ENCODE peak calls at places on chromosomes 2 and 18, in six cellular contexts. F is fibroblast of mammary gland, E is adipocyte, Q is KBM-7, M is EH, T is psoas muscle. A is an unnamed sample.

GRCh38 chr2:2810504-2810903 is 479.4 kb upstream of the MYT1L start:
- DNase-seq in F (no peak), E (no peak), Q (no peak), M (no peak), T (no peak), A (no peak)

GRCh38 chr2:234289789-234290188 is 207.1 kb downstream of the ARL4C start:
- DNase-seq in F (peak; percentile 87), E (peak; percentile 75), Q (no peak), M (peak; percentile 87), T (no peak), A (peak; percentile 79)

GRCh38 chr2:171348056-171348455 is 85.7 kb downstream of the METTL8 start:
- DNase-seq in F (no peak), E (no peak), Q (no peak), M (no peak), T (no peak), A (no peak)

GRCh38 chr18:27983780-27984179 is 193.2 kb downstream of the CDH2 start:
- DNase-seq in F (no peak), E (no peak), Q (no peak), M (no peak), T (no peak), A (no peak)

GRCh38 chr18:45664824-45665763 is 49.8 kb downstream of the SLC14A2 start:
- DNase-seq in F (peak; percentile 71), E (peak; percentile 88), Q (peak; percentile 75), M (peak; percentile 69), T (no peak), A (peak; percentile 26)

GRCh38 chr2:229713371-229714079 is 830 bp downstream of the DNER start:
- DNase-seq in F (no peak), E (peak; percentile 11), Q (no peak), M (no peak), T (no peak), A (no peak)

GRCh38 chr2:20478961-20479360 is 32.1 kb downstream of the RHOB start:
- DNase-seq in F (no peak), E (no peak), Q (no peak), M (no peak), T (no peak), A (no peak)

GRCh38 chr18:58046087-58046793 is 2.2 kb downstream of the NEDD4L start:
- DNase-seq in F (no peak), E (no peak), Q (no peak), M (peak; percentile 13), T (no peak), A (no peak)

GRCh38 chr2:20349457-20350034 is 1.1 kb downstream of the PUM2 start:
- DNase-seq in F (peak; percentile 31), E (peak; percentile 35), Q (no peak), M (no peak), T (no peak), A (no peak)

GRCh38 chr18:54964741-54965140 is 5.5 kb upstream of the CCDC68 start:
- DNase-seq in F (no peak), E (no peak), Q (no peak), M (peak; percentile 43), T (no peak), A (peak; percentile 41)

GRCh38 chr2:189179607-189179979 is at the start of gene COL5A2:
- DNase-seq in F (peak; percentile 94), E (peak; percentile 95), Q (no peak), M (peak; percentile 96), T (peak; percentile 56), A (peak; percentile 93)

GRCh38 chr2:236833501-236834186 is 252.0 kb upstream of the COPS8 start:
- DNase-seq in F (peak; percentile 18), E (no peak), Q (no peak), M (peak; percentile 39), T (no peak), A (peak; percentile 55)

GRCh38 chr2:38030590-38031326 is 45.2 kb downstream of the CYP1B1 start:
- DNase-seq in F (peak; percentile 65), E (peak; percentile 29), Q (no peak), M (no peak), T (no peak), A (no peak)

GRCh38 chr2:212640428-212640827 is 101.8 kb upstream of the ERBB4 start:
- DNase-seq in F (peak; percentile 2), E (no peak), Q (no peak), M (no peak), T (no peak), A (no peak)

GRCh38 chr18:23812566-23813440 is 123.5 kb downstream of the LAMA3 start:
- DNase-seq in F (peak; percentile 50), E (peak; percentile 75), Q (peak; percentile 72), M (peak; percentile 58), T (no peak), A (no peak)

GRCh38 chr18:55214534-55214933 is 255.3 kb upstream of the CCDC68 start:
- DNase-seq in F (no peak), E (no peak), Q (no peak), M (no peak), T (no peak), A (no peak)

GRCh38 chr18:62660741-62661140 is 54.6 kb upstream of the PHLPP1 start:
- DNase-seq in F (peak; percentile 31), E (no peak), Q (no peak), M (peak; percentile 77), T (no peak), A (peak; percentile 31)

GRCh38 chr2:74778381-74779371 is 55.3 kb upstream of the HK2 start:
- DNase-seq in F (peak; percentile 17), E (no peak), Q (peak; percentile 29), M (peak; percentile 39), T (no peak), A (no peak)

GRCh38 chr2:181065458-181065857 is 85.1 kb downstream of the UBE2E3 start:
- DNase-seq in F (no peak), E (no peak), Q (no peak), M (no peak), T (no peak), A (no peak)

GRCh38 chr18:47594063-47594462 is 336.4 kb downstream of the SMAD2 start:
- DNase-seq in F (no peak), E (no peak), Q (no peak), M (no peak), T (no peak), A (no peak)

GRCh38 chr2:148794558-148794957 is 80.5 kb upstream of the KIF5C start:
- DNase-seq in F (peak; percentile 75), E (no peak), Q (no peak), M (peak; percentile 66), T (no peak), A (peak; percentile 29)

GRCh38 chr2:47129191-47129711 is 25.9 kb downstream of the STPG4 start:
- DNase-seq in F (no peak), E (no peak), Q (no peak), M (no peak), T (no peak), A (no peak)

GRCh38 chr2:58762176-58762781 is 521.2 kb upstream of the FANCL start:
- DNase-seq in F (peak; percentile 39), E (peak; percentile 60), Q (peak; percentile 96), M (peak; percentile 74), T (no peak), A (peak; percentile 49)

GRCh38 chr2:169036717-169037450 is 5.8 kb upstream of the ABCB11 start:
- DNase-seq in F (no peak), E (no peak), Q (no peak), M (no peak), T (no peak), A (no peak)

GRCh38 chr2:55618649-55619055 is 1.2 kb upstream of the PPP4R3B start:
- DNase-seq in F (peak; percentile 60), E (peak; percentile 77), Q (peak; percentile 65), M (peak; percentile 65), T (peak; percentile 65), A (peak; percentile 41)